ENCODE peak calls at places on chromosomes 6 and 20, in six cellular contexts. U is astrocyte of the spinal cord, G is uterus, W is coronary artery, R is stomach, X is PC-3. F is an unnamed sample.

GRCh38 chr6:43263314-43264178 is 20.3 kb downstream of the TTBK1 start:
- DNase-seq in U (peak; percentile 50), G (peak; percentile 40), W (no peak), R (peak; percentile 82), X (peak; percentile 77), F (peak; percentile 42)

GRCh38 chr6:17086469-17086868 is 15.4 kb upstream of the STMND1 start:
- DNase-seq in U (peak; percentile 77), G (peak; percentile 62), W (no peak), R (peak; percentile 35), X (peak; percentile 93), F (no peak)

GRCh38 chr20:23923891-23924435 is 44.4 kb upstream of the CST5 start:
- DNase-seq in U (no peak), G (no peak), W (peak; percentile 29), R (no peak), X (no peak), F (no peak)

GRCh38 chr6:50720623-50721022 is 7.3 kb downstream of the TFAP2D start:
- DNase-seq in U (peak; percentile 3), G (no peak), W (no peak), R (no peak), X (peak; percentile 37), F (no peak)

GRCh38 chr20:10848810-10849370 is 175.1 kb upstream of the JAG1 start:
- DNase-seq in U (peak; percentile 93), G (peak; percentile 28), W (no peak), R (no peak), X (peak; percentile 95), F (no peak)

GRCh38 chr20:15835811-15836210 is 737.4 kb downstream of the KIF16B start:
- DNase-seq in U (no peak), G (no peak), W (no peak), R (no peak), X (no peak), F (no peak)

GRCh38 chr20:5434116-5434515 is 117.4 kb upstream of the PROKR2 start:
- DNase-seq in U (no peak), G (no peak), W (no peak), R (no peak), X (no peak), F (no peak)

GRCh38 chr20:10318625-10319024 is 100.0 kb downstream of the SNAP25 start:
- DNase-seq in U (no peak), G (no peak), W (no peak), R (no peak), X (no peak), F (no peak)

GRCh38 chr20:10910535-10911239 is 236.9 kb upstream of the JAG1 start:
- DNase-seq in U (peak; percentile 39), G (no peak), W (no peak), R (no peak), X (no peak), F (no peak)

GRCh38 chr20:60862601-60863000 is 389.5 kb upstream of the CDH4 start:
- DNase-seq in U (no peak), G (no peak), W (no peak), R (no peak), X (no peak), F (no peak)

GRCh38 chr6:105401247-105402089 is 1.4 kb downstream of the PREP start:
- DNase-seq in U (peak; percentile 6), G (no peak), W (no peak), R (no peak), X (no peak), F (no peak)

GRCh38 chr6:19864285-19864684 is 27.1 kb downstream of the ID4 start:
- DNase-seq in U (no peak), G (no peak), W (no peak), R (no peak), X (no peak), F (no peak)

GRCh38 chr6:26103141-26103769 is 16.0 kb downstream of the HFE start:
- DNase-seq in U (peak; percentile 73), G (no peak), W (no peak), R (no peak), X (peak; percentile 75), F (no peak)

GRCh38 chr20:51318058-51318960 is 224.2 kb downstream of the NFATC2 start:
- DNase-seq in U (no peak), G (no peak), W (no peak), R (peak; percentile 60), X (peak; percentile 52), F (no peak)

GRCh38 chr6:46323312-46323965 is 152.7 kb upstream of the ENPP5 start:
- DNase-seq in U (peak; percentile 86), G (peak; percentile 20), W (no peak), R (no peak), X (peak; percentile 80), F (no peak)

GRCh38 chr6:34249469-34250370 is 914 bp upstream of the SMIM29 start:
- DNase-seq in U (no peak), G (no peak), W (no peak), R (no peak), X (no peak), F (no peak)

GRCh38 chr20:62761058-62761758 is 35.1 kb upstream of the MRGBP start:
- DNase-seq in U (no peak), G (no peak), W (no peak), R (no peak), X (no peak), F (no peak)

GRCh38 chr6:85419046-85419759 is 30.7 kb upstream of the NT5E start:
- DNase-seq in U (peak; percentile 49), G (no peak), W (no peak), R (no peak), X (no peak), F (no peak)

GRCh38 chr6:11275598-11275997 is 43.1 kb upstream of the NEDD9 start:
- DNase-seq in U (no peak), G (no peak), W (no peak), R (no peak), X (no peak), F (no peak)

GRCh38 chr6:52516943-52517342 is 59.9 kb downstream of the TRAM2 start:
- DNase-seq in U (no peak), G (no peak), W (no peak), R (no peak), X (no peak), F (no peak)

DNA sequence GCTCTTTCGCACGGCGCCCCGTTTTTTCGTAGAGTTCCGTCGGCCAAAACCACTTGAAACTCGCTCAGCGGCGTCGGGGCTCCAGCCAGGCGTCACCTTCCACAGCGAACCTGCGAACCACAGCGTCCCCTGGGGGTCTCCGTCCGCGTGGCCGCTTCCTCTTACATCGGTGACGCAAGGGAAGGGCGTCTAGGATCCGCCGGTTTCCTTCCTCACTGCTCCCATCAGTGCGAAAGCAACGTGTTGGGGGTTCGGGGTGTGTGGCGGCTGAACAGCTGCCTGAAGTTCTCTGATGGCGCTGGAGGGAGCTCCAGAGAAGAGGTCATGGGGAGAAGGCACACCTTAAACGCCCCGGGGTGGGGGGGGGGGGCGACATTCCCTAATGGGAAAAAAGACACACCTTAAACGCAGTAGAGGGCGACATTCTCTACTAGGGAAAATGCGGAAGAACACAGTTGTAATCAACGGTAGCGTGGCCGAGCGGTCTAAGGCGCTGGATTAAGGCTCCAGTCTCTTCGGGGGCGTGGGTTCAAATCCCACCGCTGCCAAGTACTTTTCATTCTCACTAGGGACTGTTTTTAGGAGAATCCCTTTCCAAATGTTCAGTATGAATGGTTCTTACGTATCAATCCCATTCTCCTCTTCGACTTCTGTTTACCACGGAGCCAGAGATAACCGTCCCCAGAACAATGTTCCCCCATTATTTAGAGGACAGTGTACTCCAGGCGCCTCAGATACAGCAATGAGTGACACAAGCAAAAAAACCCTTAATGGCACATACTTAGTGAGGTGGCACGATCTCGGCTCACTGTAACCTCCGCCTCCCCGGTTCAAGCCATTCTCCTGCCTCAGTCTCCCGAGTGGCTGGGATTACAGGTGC is 16.3 kb downstream of the ZNF311 start:
- DNase-seq in U (peak; percentile 61), G (no peak), W (no peak), R (peak; percentile 39), X (no peak), F (no peak)
- TF ChIP-seq CTCF in U (peak; percentile 51), G (no peak), W (no peak), R (no peak), X (no peak), F (peak; percentile 16)

DNA sequence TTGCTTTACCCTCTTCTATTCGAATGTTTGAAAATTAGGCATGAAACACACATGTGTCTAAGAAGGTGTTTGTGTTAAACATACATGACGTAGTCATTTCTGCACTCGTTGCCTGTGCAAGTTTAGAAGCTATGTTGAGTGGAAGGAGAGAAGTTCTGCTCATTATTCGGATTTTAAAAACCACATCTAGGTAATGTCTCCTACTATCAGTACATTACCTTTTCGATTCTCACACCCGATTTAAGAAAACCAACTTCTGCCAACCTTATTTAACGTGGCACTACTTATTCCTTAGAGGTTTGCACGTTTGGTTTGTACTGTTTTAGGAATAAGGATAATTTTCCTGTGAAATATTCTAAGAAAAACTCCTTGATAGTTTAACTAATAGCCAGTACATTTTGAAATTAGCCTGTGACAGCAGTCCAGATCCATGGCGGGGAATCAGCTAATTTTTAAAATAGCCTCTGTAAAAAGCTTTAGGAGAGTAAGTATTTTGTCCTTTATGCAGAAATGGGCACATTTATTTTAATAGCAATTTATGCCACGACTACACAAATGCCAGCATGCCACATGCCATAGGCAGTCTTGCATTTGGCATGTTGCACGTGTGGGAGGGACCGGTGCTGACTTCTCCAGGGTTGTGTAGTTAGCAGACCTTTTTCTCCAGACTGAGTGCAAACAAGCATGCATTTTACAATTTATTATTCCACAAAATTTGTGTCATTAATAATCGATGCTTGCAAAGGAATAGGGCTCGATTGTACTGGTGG is 6.1 kb downstream of the FOXC1 start:
- DNase-seq in U (no peak), G (no peak), W (no peak), R (no peak), X (no peak), F (no peak)
- H3K4me3 ChIP-seq in U (peak overlapping the region; percentile 62), G (no peak overlapping the region), W (peak overlapping the region; percentile 97), R (no peak overlapping the region), X (no peak overlapping the region), F (peak overlapping the region; percentile 39)

DNA sequence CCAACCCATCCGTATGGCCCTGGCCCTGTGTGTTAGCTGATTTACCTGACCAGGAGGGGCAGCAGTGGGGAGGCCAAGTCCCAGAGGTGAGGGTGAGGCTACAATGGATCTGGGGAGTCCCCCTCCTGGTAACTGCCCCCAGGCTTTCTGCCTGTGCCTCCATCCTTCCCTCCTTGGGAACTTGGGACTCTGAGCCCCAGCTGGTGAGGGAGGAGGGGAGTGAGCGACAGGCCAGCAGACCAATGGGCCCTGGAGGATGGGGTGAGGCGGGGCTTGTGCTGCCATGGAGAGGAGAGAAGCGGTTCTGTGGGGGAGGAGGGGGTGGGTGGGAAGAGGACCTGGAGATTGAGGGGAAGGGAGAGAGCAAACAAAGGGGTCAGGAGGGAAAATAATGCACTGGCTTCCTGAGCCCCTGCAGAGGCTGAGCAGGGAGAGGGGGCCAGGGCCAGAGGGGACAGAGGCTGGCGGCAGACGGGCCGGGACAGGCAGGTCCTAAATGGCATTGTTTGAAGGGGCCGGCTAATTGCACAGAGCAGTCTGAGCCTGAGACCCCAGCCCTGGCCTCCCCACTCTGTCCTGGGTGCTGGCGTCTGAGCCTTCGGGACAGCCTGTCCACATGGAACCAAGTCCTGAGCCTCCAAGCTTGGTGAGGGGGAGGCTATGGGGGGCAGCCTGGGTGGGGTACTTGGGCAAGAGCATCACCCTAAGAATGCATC is 17.5 kb downstream of the DNMT3B start:
- DNase-seq in U (no peak), G (no peak), W (no peak), R (no peak), X (no peak), F (no peak)
- TF ChIP-seq CTCF in U (no peak), G (no peak), W (no peak), R (no peak), X (peak; percentile 17), F (no peak)

DNA sequence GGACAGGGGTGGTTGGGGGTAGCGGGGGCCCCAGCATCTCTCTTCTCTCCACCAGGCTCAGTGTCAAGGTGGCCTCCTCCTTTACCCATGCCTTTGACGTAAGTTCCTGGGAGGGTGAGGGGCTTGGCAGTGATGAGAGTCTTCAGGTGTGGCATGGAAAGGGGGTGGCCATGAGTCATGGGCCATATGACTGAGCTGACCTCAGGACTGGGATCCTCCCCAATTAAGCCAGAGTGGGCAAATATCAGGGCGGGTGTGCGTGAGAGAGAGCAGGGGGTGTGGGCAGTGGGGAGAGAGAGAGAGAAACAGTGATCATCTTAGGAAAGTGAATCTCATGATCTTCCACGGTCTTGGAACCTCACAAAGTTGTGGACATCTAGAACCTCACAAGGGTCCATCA is 8.2 kb upstream of the BPIFB4 start:
- DNase-seq in U (no peak), G (no peak), W (no peak), R (no peak), X (no peak), F (no peak)
- H3K4me3 ChIP-seq in U (no peak overlapping the region), G (no peak overlapping the region), W (no peak overlapping the region), R (no peak overlapping the region), X (no peak overlapping the region), F (no peak overlapping the region)